ENCODE peak calls at places on chromosomes 6 and 20, in eight cellular contexts. One of them, this sample, is unnamed.

GRCh38 chr6:17707371-17707651 is 586 bp upstream of the NUP153 start:
- DNase-seq in effector memory CD4-positive, alpha-beta T cell: no peak
- DNase-seq in CD8-positive, alpha-beta T cell: no peak
- DNase-seq in choroid plexus epithelial cell: no peak
- DNase-seq in tibial nerve: no peak
- DNase-seq in GM12878: no peak
- DNase-seq in fibroblast of pulmonary artery: no peak
- DNase-seq in hepatocyte: no peak
- DNase-seq in this sample: no peak

GRCh38 chr6:154757352-154758095 is 24.3 kb downstream of the SCAF8 start:
- DNase-seq in effector memory CD4-positive, alpha-beta T cell: no peak
- DNase-seq in CD8-positive, alpha-beta T cell: no peak
- DNase-seq in choroid plexus epithelial cell: no peak
- DNase-seq in tibial nerve: no peak
- DNase-seq in GM12878: no peak
- DNase-seq in fibroblast of pulmonary artery: peak; percentile 11
- DNase-seq in hepatocyte: no peak
- DNase-seq in this sample: peak; percentile 55

GRCh38 chr20:17859616-17860232 is 108.9 kb downstream of the SNX5 start:
- DNase-seq in effector memory CD4-positive, alpha-beta T cell: peak; percentile 5
- DNase-seq in CD8-positive, alpha-beta T cell: no peak
- DNase-seq in choroid plexus epithelial cell: no peak
- DNase-seq in tibial nerve: no peak
- DNase-seq in GM12878: no peak
- DNase-seq in fibroblast of pulmonary artery: no peak
- DNase-seq in hepatocyte: no peak
- DNase-seq in this sample: no peak

GRCh38 chr6:163825033-163825432 is 410.5 kb downstream of the QKI start:
- DNase-seq in effector memory CD4-positive, alpha-beta T cell: no peak
- DNase-seq in CD8-positive, alpha-beta T cell: no peak
- DNase-seq in choroid plexus epithelial cell: peak; percentile 18
- DNase-seq in tibial nerve: no peak
- DNase-seq in GM12878: no peak
- DNase-seq in fibroblast of pulmonary artery: no peak
- DNase-seq in hepatocyte: no peak
- DNase-seq in this sample: peak; percentile 26

GRCh38 chr6:35498407-35499045 is 1.6 kb upstream of the TEAD3 start:
- DNase-seq in effector memory CD4-positive, alpha-beta T cell: no peak
- DNase-seq in CD8-positive, alpha-beta T cell: no peak
- DNase-seq in choroid plexus epithelial cell: no peak
- DNase-seq in tibial nerve: no peak
- DNase-seq in GM12878: no peak
- DNase-seq in fibroblast of pulmonary artery: no peak
- DNase-seq in hepatocyte: no peak
- DNase-seq in this sample: no peak

GRCh38 chr6:125001684-125002083 is 39.4 kb downstream of the RNF217 start:
- DNase-seq in effector memory CD4-positive, alpha-beta T cell: no peak
- DNase-seq in CD8-positive, alpha-beta T cell: no peak
- DNase-seq in choroid plexus epithelial cell: no peak
- DNase-seq in tibial nerve: no peak
- DNase-seq in GM12878: no peak
- DNase-seq in fibroblast of pulmonary artery: no peak
- DNase-seq in hepatocyte: no peak
- DNase-seq in this sample: no peak

GRCh38 chr6:43246301-43247114 is 3.2 kb downstream of the TTBK1 start:
- DNase-seq in effector memory CD4-positive, alpha-beta T cell: no peak
- DNase-seq in CD8-positive, alpha-beta T cell: no peak
- DNase-seq in choroid plexus epithelial cell: no peak
- DNase-seq in tibial nerve: peak; percentile 15
- DNase-seq in GM12878: no peak
- DNase-seq in fibroblast of pulmonary artery: no peak
- DNase-seq in hepatocyte: peak; percentile 53
- DNase-seq in this sample: no peak

GRCh38 chr6:3202999-3203696 is 24.3 kb downstream of the TUBB2B start:
- DNase-seq in effector memory CD4-positive, alpha-beta T cell: no peak
- DNase-seq in CD8-positive, alpha-beta T cell: no peak
- DNase-seq in choroid plexus epithelial cell: peak; percentile 84
- DNase-seq in tibial nerve: no peak
- DNase-seq in GM12878: no peak
- DNase-seq in fibroblast of pulmonary artery: peak; percentile 42
- DNase-seq in hepatocyte: no peak
- DNase-seq in this sample: no peak

GRCh38 chr6:18118330-18118729 is 4.1 kb downstream of the NHLRC1 start:
- DNase-seq in effector memory CD4-positive, alpha-beta T cell: no peak
- DNase-seq in CD8-positive, alpha-beta T cell: no peak
- DNase-seq in choroid plexus epithelial cell: no peak
- DNase-seq in tibial nerve: no peak
- DNase-seq in GM12878: no peak
- DNase-seq in fibroblast of pulmonary artery: no peak
- DNase-seq in hepatocyte: no peak
- DNase-seq in this sample: no peak

GRCh38 chr6:105372862-105373182 is 30.1 kb downstream of the PREP start:
- DNase-seq in effector memory CD4-positive, alpha-beta T cell: no peak
- DNase-seq in CD8-positive, alpha-beta T cell: no peak
- DNase-seq in choroid plexus epithelial cell: no peak
- DNase-seq in tibial nerve: no peak
- DNase-seq in GM12878: no peak
- DNase-seq in fibroblast of pulmonary artery: no peak
- DNase-seq in hepatocyte: peak; percentile 51
- DNase-seq in this sample: peak; percentile 100

GRCh38 chr6:57216235-57217101 is 5.6 kb downstream of the RAB23 start:
- DNase-seq in effector memory CD4-positive, alpha-beta T cell: no peak
- DNase-seq in CD8-positive, alpha-beta T cell: no peak
- DNase-seq in choroid plexus epithelial cell: peak; percentile 86
- DNase-seq in tibial nerve: no peak
- DNase-seq in GM12878: no peak
- DNase-seq in fibroblast of pulmonary artery: no peak
- DNase-seq in hepatocyte: no peak
- DNase-seq in this sample: no peak

GRCh38 chr20:40844285-40844684 is 155.2 kb upstream of the MAFB start:
- DNase-seq in effector memory CD4-positive, alpha-beta T cell: no peak
- DNase-seq in CD8-positive, alpha-beta T cell: no peak
- DNase-seq in choroid plexus epithelial cell: no peak
- DNase-seq in tibial nerve: no peak
- DNase-seq in GM12878: no peak
- DNase-seq in fibroblast of pulmonary artery: no peak
- DNase-seq in hepatocyte: no peak
- DNase-seq in this sample: no peak

GRCh38 chr6:101391772-101392560 is 1.5 kb upstream of the GRIK2 start:
- DNase-seq in effector memory CD4-positive, alpha-beta T cell: no peak
- DNase-seq in CD8-positive, alpha-beta T cell: no peak
- DNase-seq in choroid plexus epithelial cell: no peak
- DNase-seq in tibial nerve: no peak
- DNase-seq in GM12878: no peak
- DNase-seq in fibroblast of pulmonary artery: no peak
- DNase-seq in hepatocyte: no peak
- DNase-seq in this sample: no peak

GRCh38 chr6:112910256-112910655 is 563.1 kb downstream of the RFPL4B start:
- DNase-seq in effector memory CD4-positive, alpha-beta T cell: no peak
- DNase-seq in CD8-positive, alpha-beta T cell: no peak
- DNase-seq in choroid plexus epithelial cell: peak; percentile 42
- DNase-seq in tibial nerve: no peak
- DNase-seq in GM12878: no peak
- DNase-seq in fibroblast of pulmonary artery: no peak
- DNase-seq in hepatocyte: no peak
- DNase-seq in this sample: peak; percentile 9

GRCh38 chr20:15297059-15297875 is 959.9 kb upstream of the FLRT3 start:
- DNase-seq in effector memory CD4-positive, alpha-beta T cell: no peak
- DNase-seq in CD8-positive, alpha-beta T cell: no peak
- DNase-seq in choroid plexus epithelial cell: no peak
- DNase-seq in tibial nerve: no peak
- DNase-seq in GM12878: no peak
- DNase-seq in fibroblast of pulmonary artery: no peak
- DNase-seq in hepatocyte: peak; percentile 40
- DNase-seq in this sample: peak; percentile 83

GRCh38 chr6:300026-300425 is 7.7 kb downstream of the DUSP22 start:
- DNase-seq in effector memory CD4-positive, alpha-beta T cell: no peak
- DNase-seq in CD8-positive, alpha-beta T cell: no peak
- DNase-seq in choroid plexus epithelial cell: no peak
- DNase-seq in tibial nerve: no peak
- DNase-seq in GM12878: no peak
- DNase-seq in fibroblast of pulmonary artery: no peak
- DNase-seq in hepatocyte: no peak
- DNase-seq in this sample: no peak

GRCh38 chr20:47503685-47504084 is 2.0 kb downstream of the NCOA3 start:
- DNase-seq in effector memory CD4-positive, alpha-beta T cell: no peak
- DNase-seq in CD8-positive, alpha-beta T cell: no peak
- DNase-seq in choroid plexus epithelial cell: no peak
- DNase-seq in tibial nerve: no peak
- DNase-seq in GM12878: no peak
- DNase-seq in fibroblast of pulmonary artery: no peak
- DNase-seq in hepatocyte: no peak
- DNase-seq in this sample: no peak

GRCh38 chr20:53934421-53935352 is 135.7 kb downstream of the BCAS1 start:
- DNase-seq in effector memory CD4-positive, alpha-beta T cell: no peak
- DNase-seq in CD8-positive, alpha-beta T cell: no peak
- DNase-seq in choroid plexus epithelial cell: peak; percentile 91
- DNase-seq in tibial nerve: no peak
- DNase-seq in GM12878: no peak
- DNase-seq in fibroblast of pulmonary artery: peak; percentile 89
- DNase-seq in hepatocyte: no peak
- DNase-seq in this sample: peak; percentile 82

GRCh38 chr20:15446373-15446772 is 1109.0 kb upstream of the FLRT3 start:
- DNase-seq in effector memory CD4-positive, alpha-beta T cell: no peak
- DNase-seq in CD8-positive, alpha-beta T cell: no peak
- DNase-seq in choroid plexus epithelial cell: peak; percentile 4
- DNase-seq in tibial nerve: no peak
- DNase-seq in GM12878: no peak
- DNase-seq in fibroblast of pulmonary artery: no peak
- DNase-seq in hepatocyte: peak; percentile 47
- DNase-seq in this sample: peak; percentile 2

GRCh38 chr6:155142902-155143609 is 120.8 kb upstream of the CLDN20 start:
- DNase-seq in effector memory CD4-positive, alpha-beta T cell: no peak
- DNase-seq in CD8-positive, alpha-beta T cell: no peak
- DNase-seq in choroid plexus epithelial cell: peak; percentile 45
- DNase-seq in tibial nerve: no peak
- DNase-seq in GM12878: no peak
- DNase-seq in fibroblast of pulmonary artery: peak; percentile 36
- DNase-seq in hepatocyte: no peak
- DNase-seq in this sample: no peak

GRCh38 chr6:13485303-13485702 is 2.1 kb downstream of the GFOD1 start:
- DNase-seq in effector memory CD4-positive, alpha-beta T cell: no peak
- DNase-seq in CD8-positive, alpha-beta T cell: no peak
- DNase-seq in choroid plexus epithelial cell: no peak
- DNase-seq in tibial nerve: no peak
- DNase-seq in GM12878: no peak
- DNase-seq in fibroblast of pulmonary artery: no peak
- DNase-seq in hepatocyte: no peak
- DNase-seq in this sample: no peak
- H3K4me3 ChIP-seq in effector memory CD4-positive, alpha-beta T cell: peak overlapping the region; percentile 85
- H3K4me3 ChIP-seq in CD8-positive, alpha-beta T cell: peak overlapping the region; percentile 73
- H3K4me3 ChIP-seq in choroid plexus epithelial cell: peak overlapping the region; percentile 71
- H3K4me3 ChIP-seq in tibial nerve: peak overlapping the region; percentile 88
- H3K4me3 ChIP-seq in GM12878: peak overlapping the region; percentile 100
- H3K4me3 ChIP-seq in fibroblast of pulmonary artery: peak overlapping the region; percentile 93
- H3K4me3 ChIP-seq in hepatocyte: peak overlapping the region; percentile 81
- H3K4me3 ChIP-seq in this sample: peak overlapping the region; percentile 71

GRCh38 chr20:25511183-25511582 is 74.1 kb downstream of the NINL start:
- DNase-seq in effector memory CD4-positive, alpha-beta T cell: no peak
- DNase-seq in CD8-positive, alpha-beta T cell: no peak
- DNase-seq in choroid plexus epithelial cell: no peak
- DNase-seq in tibial nerve: no peak
- DNase-seq in GM12878: no peak
- DNase-seq in fibroblast of pulmonary artery: no peak
- DNase-seq in hepatocyte: no peak
- DNase-seq in this sample: no peak

GRCh38 chr20:25517124-25517523 is 68.2 kb downstream of the NINL start:
- DNase-seq in effector memory CD4-positive, alpha-beta T cell: no peak
- DNase-seq in CD8-positive, alpha-beta T cell: no peak
- DNase-seq in choroid plexus epithelial cell: no peak
- DNase-seq in tibial nerve: no peak
- DNase-seq in GM12878: no peak
- DNase-seq in fibroblast of pulmonary artery: no peak
- DNase-seq in hepatocyte: no peak
- DNase-seq in this sample: no peak

GRCh38 chr20:25512709-25513108 is 72.6 kb downstream of the NINL start:
- DNase-seq in effector memory CD4-positive, alpha-beta T cell: no peak
- DNase-seq in CD8-positive, alpha-beta T cell: no peak
- DNase-seq in choroid plexus epithelial cell: no peak
- DNase-seq in tibial nerve: no peak
- DNase-seq in GM12878: no peak
- DNase-seq in fibroblast of pulmonary artery: no peak
- DNase-seq in hepatocyte: no peak
- DNase-seq in this sample: no peak

GRCh38 chr20:25514195-25514594 is 71.1 kb downstream of the NINL start:
- DNase-seq in effector memory CD4-positive, alpha-beta T cell: no peak
- DNase-seq in CD8-positive, alpha-beta T cell: no peak
- DNase-seq in choroid plexus epithelial cell: no peak
- DNase-seq in tibial nerve: no peak
- DNase-seq in GM12878: no peak
- DNase-seq in fibroblast of pulmonary artery: no peak
- DNase-seq in hepatocyte: no peak
- DNase-seq in this sample: no peak

DNA sequence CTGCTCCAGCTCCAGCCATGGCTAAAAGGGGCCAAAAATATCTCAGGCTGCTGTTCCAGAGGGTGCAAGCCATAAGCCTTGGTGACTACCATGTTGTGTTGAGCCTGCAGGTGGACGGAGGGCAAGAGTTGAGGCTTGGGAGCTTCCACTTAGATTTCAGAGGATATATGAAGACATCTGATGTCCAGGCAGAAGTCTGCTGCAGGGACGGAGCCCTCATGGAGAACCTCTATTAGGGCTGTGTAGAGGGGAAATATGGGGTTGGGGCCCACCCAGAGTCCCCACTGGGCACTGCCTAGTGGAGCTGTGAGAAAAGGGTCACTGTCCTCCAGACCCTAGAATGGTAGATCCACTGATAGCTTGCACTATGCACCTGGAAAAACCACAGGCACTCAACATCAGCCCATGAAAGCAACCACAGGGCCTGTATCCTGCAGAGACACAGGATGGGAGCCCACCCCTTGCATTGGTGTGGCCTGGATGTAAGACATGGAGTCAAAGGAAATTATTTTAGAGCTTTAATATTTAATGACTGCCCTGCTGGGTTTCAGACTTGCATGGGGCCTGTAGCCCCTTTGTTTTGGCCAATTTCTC is 70.5 kb downstream of the NINL start:
- DNase-seq in effector memory CD4-positive, alpha-beta T cell: no peak
- DNase-seq in CD8-positive, alpha-beta T cell: no peak
- DNase-seq in choroid plexus epithelial cell: no peak
- DNase-seq in tibial nerve: no peak
- DNase-seq in GM12878: no peak
- DNase-seq in fibroblast of pulmonary artery: no peak
- DNase-seq in hepatocyte: no peak
- DNase-seq in this sample: no peak
- H3K4me3 ChIP-seq in effector memory CD4-positive, alpha-beta T cell: no peak overlapping the region
- H3K4me3 ChIP-seq in CD8-positive, alpha-beta T cell: no peak overlapping the region
- H3K4me3 ChIP-seq in choroid plexus epithelial cell: no peak overlapping the region
- H3K4me3 ChIP-seq in tibial nerve: no peak overlapping the region
- H3K4me3 ChIP-seq in GM12878: no peak overlapping the region
- H3K4me3 ChIP-seq in fibroblast of pulmonary artery: no peak overlapping the region
- H3K4me3 ChIP-seq in hepatocyte: no peak overlapping the region
- H3K4me3 ChIP-seq in this sample: no peak overlapping the region

GRCh38 chr6:26743941-26744699 is 84.6 kb upstream of the ZNF322 start:
- DNase-seq in effector memory CD4-positive, alpha-beta T cell: no peak
- DNase-seq in CD8-positive, alpha-beta T cell: no peak
- DNase-seq in choroid plexus epithelial cell: no peak
- DNase-seq in tibial nerve: no peak
- DNase-seq in GM12878: no peak
- DNase-seq in fibroblast of pulmonary artery: no peak
- DNase-seq in hepatocyte: no peak
- DNase-seq in this sample: no peak
- H3K4me3 ChIP-seq in effector memory CD4-positive, alpha-beta T cell: no peak overlapping the region
- H3K4me3 ChIP-seq in CD8-positive, alpha-beta T cell: no peak overlapping the region
- H3K4me3 ChIP-seq in choroid plexus epithelial cell: peak overlapping the region; percentile 22
- H3K4me3 ChIP-seq in tibial nerve: no peak overlapping the region
- H3K4me3 ChIP-seq in GM12878: peak overlapping the region; percentile 8
- H3K4me3 ChIP-seq in fibroblast of pulmonary artery: peak overlapping the region; percentile 4
- H3K4me3 ChIP-seq in hepatocyte: peak overlapping the region; percentile 22
- H3K4me3 ChIP-seq in this sample: peak overlapping the region; percentile 39

GRCh38 chr6:170181338-170181690 is 109.6 kb downstream of the DLL1 start:
- DNase-seq in effector memory CD4-positive, alpha-beta T cell: no peak
- DNase-seq in CD8-positive, alpha-beta T cell: no peak
- DNase-seq in choroid plexus epithelial cell: no peak
- DNase-seq in tibial nerve: peak; percentile 2
- DNase-seq in GM12878: no peak
- DNase-seq in fibroblast of pulmonary artery: no peak
- DNase-seq in hepatocyte: no peak
- DNase-seq in this sample: no peak
- H3K4me3 ChIP-seq in effector memory CD4-positive, alpha-beta T cell: no peak overlapping the region
- H3K4me3 ChIP-seq in CD8-positive, alpha-beta T cell: no peak overlapping the region
- H3K4me3 ChIP-seq in choroid plexus epithelial cell: no peak overlapping the region
- H3K4me3 ChIP-seq in tibial nerve: no peak overlapping the region
- H3K4me3 ChIP-seq in GM12878: no peak overlapping the region
- H3K4me3 ChIP-seq in fibroblast of pulmonary artery: no peak overlapping the region
- H3K4me3 ChIP-seq in hepatocyte: no peak overlapping the region
- H3K4me3 ChIP-seq in this sample: no peak overlapping the region